ENCODE peak calls at places on chromosomes 13 and 19, in ten cellular contexts. One of them, this sample, is unnamed.
A peak's percentile ranks its signal among the peaks of the same experiment; 100 is the strongest.

GRCh38 chr19:40084948-40085347 is 5.8 kb downstream of the ZNF780A start:
- DNase-seq in neural progenitor cell: no peak
- DNase-seq in GM23248: no peak
- DNase-seq in fibroblast of lung: no peak
- DNase-seq in H1: no peak
- DNase-seq in IMR-90: no peak
- DNase-seq in OCI-LY7: no peak
- DNase-seq in PC-3: no peak
- DNase-seq in PC-9: no peak
- DNase-seq in GM23338: peak; percentile 45
- DNase-seq in this sample: no peak

GRCh38 chr19:50798116-50798942 is 8.1 kb downstream of the ACP4 start:
- DNase-seq in neural progenitor cell: no peak
- DNase-seq in PC-3: no peak
- DNase-seq in PC-9: no peak
- DNase-seq in OCI-LY7: no peak
- DNase-seq in fibroblast of lung: no peak
- DNase-seq in GM23338: no peak
- DNase-seq in IMR-90: no peak
- DNase-seq in H1: no peak
- DNase-seq in GM23248: no peak
- DNase-seq in this sample: no peak

GRCh38 chr13:56558698-56559320 is 581.9 kb upstream of the PRR20A start:
- DNase-seq in neural progenitor cell: no peak
- DNase-seq in GM23248: no peak
- DNase-seq in GM23338: no peak
- DNase-seq in PC-3: peak; percentile 13
- DNase-seq in OCI-LY7: no peak
- DNase-seq in fibroblast of lung: no peak
- DNase-seq in PC-9: no peak
- DNase-seq in H1: no peak
- DNase-seq in IMR-90: no peak
- DNase-seq in this sample: no peak

GRCh38 chr19:36686365-36687213 is 823 bp upstream of the ZNF567 start:
- DNase-seq in fibroblast of lung: no peak
- DNase-seq in H1: no peak
- DNase-seq in PC-9: no peak
- DNase-seq in IMR-90: peak; percentile 5
- DNase-seq in PC-3: peak; percentile 2
- DNase-seq in GM23338: peak; percentile 21
- DNase-seq in OCI-LY7: no peak
- DNase-seq in GM23248: peak; percentile 32
- DNase-seq in neural progenitor cell: peak; percentile 19
- DNase-seq in this sample: no peak

GRCh38 chr13:50898338-50898737 is 11.3 kb upstream of the RNASEH2B start:
- DNase-seq in PC-9: no peak
- DNase-seq in IMR-90: no peak
- DNase-seq in GM23338: no peak
- DNase-seq in fibroblast of lung: no peak
- DNase-seq in H1: no peak
- DNase-seq in OCI-LY7: peak; percentile 36
- DNase-seq in neural progenitor cell: no peak
- DNase-seq in PC-3: no peak
- DNase-seq in GM23248: no peak
- DNase-seq in this sample: no peak

GRCh38 chr19:22620401-22620800 is 13.7 kb upstream of the ZNF492 start:
- DNase-seq in PC-3: no peak
- DNase-seq in PC-9: no peak
- DNase-seq in IMR-90: no peak
- DNase-seq in GM23338: no peak
- DNase-seq in neural progenitor cell: no peak
- DNase-seq in H1: no peak
- DNase-seq in GM23248: no peak
- DNase-seq in fibroblast of lung: no peak
- DNase-seq in OCI-LY7: no peak
- DNase-seq in this sample: no peak

GRCh38 chr13:110216403-110217041 is 90.4 kb downstream of the COL4A1 start:
- DNase-seq in PC-9: no peak
- DNase-seq in IMR-90: peak; percentile 78
- DNase-seq in H1: no peak
- DNase-seq in neural progenitor cell: no peak
- DNase-seq in fibroblast of lung: peak; percentile 88
- DNase-seq in GM23338: no peak
- DNase-seq in PC-3: no peak
- DNase-seq in OCI-LY7: no peak
- DNase-seq in GM23248: peak; percentile 77
- DNase-seq in this sample: no peak

GRCh38 chr13:47661076-47661475 is 340.0 kb downstream of the SUCLA2 start:
- DNase-seq in GM23338: no peak
- DNase-seq in IMR-90: peak; percentile 85
- DNase-seq in PC-9: no peak
- DNase-seq in OCI-LY7: no peak
- DNase-seq in neural progenitor cell: no peak
- DNase-seq in H1: no peak
- DNase-seq in fibroblast of lung: peak; percentile 71
- DNase-seq in GM23248: peak; percentile 91
- DNase-seq in PC-3: peak; percentile 72
- DNase-seq in this sample: peak; percentile 44

GRCh38 chr13:85508683-85509329 is 290.4 kb downstream of the SLITRK6 start:
- DNase-seq in H1: no peak
- DNase-seq in neural progenitor cell: no peak
- DNase-seq in fibroblast of lung: peak; percentile 45
- DNase-seq in PC-9: no peak
- DNase-seq in IMR-90: no peak
- DNase-seq in PC-3: no peak
- DNase-seq in GM23338: peak; percentile 46
- DNase-seq in OCI-LY7: no peak
- DNase-seq in GM23248: no peak
- DNase-seq in this sample: peak; percentile 60
- H4K20me1 ChIP-seq in H1: no peaks in the 10 kb centered on the region
- H4K20me1 ChIP-seq in neural progenitor cell: no peaks in the 10 kb centered on the region
- H4K20me1 ChIP-seq in fibroblast of lung: no peaks in the 10 kb centered on the region
- H4K20me1 ChIP-seq in PC-9: no peaks in the 10 kb centered on the region
- H4K20me1 ChIP-seq in IMR-90: no peaks in the 10 kb centered on the region
- H4K20me1 ChIP-seq in PC-3: no peaks in the 10 kb centered on the region
- H4K20me1 ChIP-seq in GM23338: no peaks in the 10 kb centered on the region
- H4K20me1 ChIP-seq in OCI-LY7: no peaks in the 10 kb centered on the region
- H4K20me1 ChIP-seq in GM23248: no peaks in the 10 kb centered on the region
- H4K20me1 ChIP-seq in this sample: no peaks in the 10 kb centered on the region

GRCh38 chr19:49442354-49442753 is 1.0 kb upstream of the SLC17A7 start:
- DNase-seq in OCI-LY7: no peak
- DNase-seq in PC-3: peak; percentile 20
- DNase-seq in GM23248: peak; percentile 36
- DNase-seq in fibroblast of lung: no peak
- DNase-seq in GM23338: peak; percentile 86
- DNase-seq in PC-9: no peak
- DNase-seq in H1: no peak
- DNase-seq in neural progenitor cell: peak; percentile 67
- DNase-seq in IMR-90: no peak
- DNase-seq in this sample: no peak

GRCh38 chr19:49441960-49442350 is 628 bp upstream of the SLC17A7 start:
- DNase-seq in GM23248: no peak
- DNase-seq in neural progenitor cell: no peak
- DNase-seq in fibroblast of lung: no peak
- DNase-seq in H1: no peak
- DNase-seq in PC-3: no peak
- DNase-seq in OCI-LY7: no peak
- DNase-seq in GM23338: no peak
- DNase-seq in PC-9: no peak
- DNase-seq in IMR-90: no peak
- DNase-seq in this sample: no peak

GRCh38 chr19:49442793-49443365 is 1.6 kb upstream of the SLC17A7 start:
- DNase-seq in fibroblast of lung: peak; percentile 78
- DNase-seq in GM23338: peak; percentile 100
- DNase-seq in GM23248: peak; percentile 92
- DNase-seq in OCI-LY7: peak; percentile 72
- DNase-seq in neural progenitor cell: peak; percentile 99
- DNase-seq in IMR-90: peak; percentile 73
- DNase-seq in H1: peak; percentile 96
- DNase-seq in PC-3: peak; percentile 92
- DNase-seq in PC-9: peak; percentile 96
- DNase-seq in this sample: peak; percentile 86

GRCh38 chr19:49440439-49441209 is 703 bp downstream of the SLC17A7 start:
- DNase-seq in PC-9: no peak
- DNase-seq in PC-3: no peak
- DNase-seq in H1: no peak
- DNase-seq in fibroblast of lung: no peak
- DNase-seq in GM23338: no peak
- DNase-seq in neural progenitor cell: no peak
- DNase-seq in OCI-LY7: no peak
- DNase-seq in GM23248: no peak
- DNase-seq in IMR-90: no peak
- DNase-seq in this sample: no peak

DNA sequence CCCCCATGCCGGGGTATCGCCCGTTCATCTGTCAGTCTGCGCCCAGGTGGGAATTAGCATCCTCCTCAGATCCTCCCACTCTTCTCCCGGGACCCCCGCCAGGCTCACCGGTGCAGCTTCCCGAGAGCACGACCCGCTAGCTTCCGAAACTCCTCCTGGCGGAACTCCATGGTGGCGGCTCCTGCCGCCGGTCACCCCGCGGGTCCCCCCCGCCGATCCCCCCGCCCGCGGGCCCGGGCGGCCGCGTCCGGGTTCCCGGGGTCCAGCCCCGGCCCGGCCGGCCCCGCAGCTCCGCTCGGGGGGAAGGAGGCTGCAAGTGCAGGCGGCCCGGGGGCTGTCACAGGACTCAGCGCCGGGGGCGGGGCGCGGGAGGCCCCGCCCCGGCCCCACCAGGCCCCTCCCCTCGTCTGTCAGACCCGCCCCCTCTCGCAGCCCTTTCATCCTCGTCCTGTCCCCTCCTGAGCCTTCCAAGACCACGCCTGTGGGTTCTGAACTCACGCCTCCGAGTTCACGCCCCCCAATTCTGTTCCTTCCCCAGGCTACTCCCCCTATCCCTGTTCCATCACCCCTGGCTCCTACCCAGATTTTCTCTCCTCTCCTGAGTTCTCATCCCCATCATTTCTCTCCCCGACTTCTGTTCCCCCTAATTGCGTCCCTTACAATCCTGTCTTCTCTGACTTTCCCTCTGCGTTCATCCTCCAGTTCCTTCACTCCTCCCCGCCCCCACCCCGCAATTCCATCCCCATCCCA is at the start of gene SLC17A7:
- DNase-seq in H1: no peak
- DNase-seq in GM23248: peak; percentile 45
- DNase-seq in PC-9: no peak
- DNase-seq in neural progenitor cell: peak; percentile 86
- DNase-seq in fibroblast of lung: no peak
- DNase-seq in IMR-90: no peak
- DNase-seq in OCI-LY7: peak; percentile 45
- DNase-seq in GM23338: peak; percentile 90
- DNase-seq in PC-3: peak; percentile 40
- DNase-seq in this sample: no peak
- H3K4me3 ChIP-seq in H1: peak within 1 kb of the TSS; percentile 57
- H3K4me3 ChIP-seq in GM23248: peak within 1 kb of the TSS; percentile 82
- H3K4me3 ChIP-seq in PC-9: peak within 1 kb of the TSS; percentile 83
- H3K4me3 ChIP-seq in neural progenitor cell: peak within 1 kb of the TSS; percentile 43
- H3K4me3 ChIP-seq in fibroblast of lung: no peak within 1 kb of the TSS
- H3K4me3 ChIP-seq in IMR-90: no peak within 1 kb of the TSS
- H3K4me3 ChIP-seq in OCI-LY7: peak within 1 kb of the TSS; percentile 71
- H3K4me3 ChIP-seq in GM23338: peak within 1 kb of the TSS; percentile 61
- H3K4me3 ChIP-seq in PC-3: peak within 1 kb of the TSS; percentile 87
- H3K4me3 ChIP-seq in this sample: peak within 1 kb of the TSS; percentile 18

DNA sequence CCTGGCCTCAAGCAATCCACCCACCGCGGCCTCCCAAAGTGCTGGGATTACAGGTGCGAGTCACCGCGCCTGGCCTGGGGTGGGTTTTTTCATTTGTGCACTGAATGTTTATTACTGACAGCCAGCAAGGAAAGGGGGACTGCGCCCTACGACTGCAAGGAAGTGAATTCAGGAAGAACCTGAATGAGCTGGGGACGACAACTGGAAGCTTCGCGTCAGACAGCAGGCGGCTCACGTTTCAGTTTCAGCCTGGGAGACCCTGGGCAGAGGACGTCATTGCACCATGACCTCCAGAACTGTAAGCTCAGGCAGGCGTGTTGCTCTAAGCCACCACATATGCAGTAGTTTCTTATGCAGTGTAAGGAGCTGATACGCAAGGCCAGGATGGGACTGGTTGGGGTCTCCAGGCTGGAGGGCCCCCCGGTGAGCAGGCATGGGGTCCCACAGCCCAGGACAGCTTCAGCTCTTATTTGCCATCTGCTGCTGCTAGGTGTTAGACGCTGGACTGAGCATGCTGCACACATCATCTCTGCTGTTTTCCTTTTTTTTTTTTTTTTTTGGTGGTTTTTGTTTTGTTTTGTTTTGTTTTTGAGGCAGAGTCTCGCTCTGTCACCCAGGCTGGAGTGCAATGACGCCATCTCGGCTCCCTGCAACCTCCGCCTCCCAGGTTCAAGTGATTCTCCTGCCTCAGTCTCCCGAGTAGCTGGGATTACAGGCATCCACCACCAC is 66.6 kb downstream of the GADD45B start:
- DNase-seq in neural progenitor cell: no peak
- DNase-seq in GM23338: peak; percentile 69
- DNase-seq in PC-9: peak; percentile 57
- DNase-seq in PC-3: no peak
- DNase-seq in OCI-LY7: no peak
- DNase-seq in fibroblast of lung: peak; percentile 51
- DNase-seq in GM23248: no peak
- DNase-seq in H1: no peak
- DNase-seq in IMR-90: peak; percentile 71
- DNase-seq in this sample: no peak
- H4K20me1 ChIP-seq in neural progenitor cell: peaks cover 18% of the 10 kb centered on the region
- H4K20me1 ChIP-seq in GM23338: no peaks in the 10 kb centered on the region
- H4K20me1 ChIP-seq in PC-9: no peaks in the 10 kb centered on the region
- H4K20me1 ChIP-seq in PC-3: no peaks in the 10 kb centered on the region
- H4K20me1 ChIP-seq in OCI-LY7: no peaks in the 10 kb centered on the region
- H4K20me1 ChIP-seq in fibroblast of lung: no peaks in the 10 kb centered on the region
- H4K20me1 ChIP-seq in GM23248: no peaks in the 10 kb centered on the region
- H4K20me1 ChIP-seq in H1: no peaks in the 10 kb centered on the region
- H4K20me1 ChIP-seq in IMR-90: no peaks in the 10 kb centered on the region
- H4K20me1 ChIP-seq in this sample: no peaks in the 10 kb centered on the region

GRCh38 chr19:55158848-55159793 is 1.6 kb upstream of the TNNI3 start:
- DNase-seq in OCI-LY7: no peak
- DNase-seq in GM23338: no peak
- DNase-seq in neural progenitor cell: no peak
- DNase-seq in fibroblast of lung: no peak
- DNase-seq in IMR-90: no peak
- DNase-seq in PC-3: peak; percentile 55
- DNase-seq in GM23248: peak; percentile 60
- DNase-seq in H1: no peak
- DNase-seq in PC-9: peak; percentile 85
- DNase-seq in this sample: no peak

GRCh38 chr19:55161571-55162322 is 4.2 kb upstream of the TNNI3 start:
- DNase-seq in GM23248: no peak
- DNase-seq in PC-3: no peak
- DNase-seq in PC-9: no peak
- DNase-seq in neural progenitor cell: no peak
- DNase-seq in IMR-90: no peak
- DNase-seq in OCI-LY7: no peak
- DNase-seq in fibroblast of lung: no peak
- DNase-seq in GM23338: peak; percentile 70
- DNase-seq in H1: no peak
- DNase-seq in this sample: no peak

GRCh38 chr19:55160986-55161365 is 3.4 kb upstream of the TNNI3 start:
- DNase-seq in neural progenitor cell: no peak
- DNase-seq in IMR-90: no peak
- DNase-seq in OCI-LY7: no peak
- DNase-seq in GM23338: no peak
- DNase-seq in H1: no peak
- DNase-seq in GM23248: no peak
- DNase-seq in fibroblast of lung: no peak
- DNase-seq in PC-3: no peak
- DNase-seq in PC-9: no peak
- DNase-seq in this sample: no peak

GRCh38 chr19:55158423-55158822 is 891 bp upstream of the TNNI3 start:
- DNase-seq in fibroblast of lung: no peak
- DNase-seq in IMR-90: no peak
- DNase-seq in neural progenitor cell: no peak
- DNase-seq in GM23338: no peak
- DNase-seq in OCI-LY7: no peak
- DNase-seq in PC-9: no peak
- DNase-seq in PC-3: no peak
- DNase-seq in H1: no peak
- DNase-seq in GM23248: no peak
- DNase-seq in this sample: no peak

GRCh38 chr19:55160128-55160985 is 2.8 kb upstream of the TNNI3 start:
- DNase-seq in GM23248: peak; percentile 96
- DNase-seq in PC-9: peak; percentile 98
- DNase-seq in fibroblast of lung: peak; percentile 51
- DNase-seq in neural progenitor cell: peak; percentile 97
- DNase-seq in PC-3: peak; percentile 99
- DNase-seq in H1: peak; percentile 96
- DNase-seq in IMR-90: peak; percentile 67
- DNase-seq in GM23338: peak; percentile 100
- DNase-seq in OCI-LY7: peak; percentile 95
- DNase-seq in this sample: peak; percentile 83
- H3K4me3 ChIP-seq in GM23248: no peak overlapping the region
- H3K4me3 ChIP-seq in PC-9: no peak overlapping the region
- H3K4me3 ChIP-seq in fibroblast of lung: no peak overlapping the region
- H3K4me3 ChIP-seq in neural progenitor cell: no peak overlapping the region
- H3K4me3 ChIP-seq in PC-3: no peak overlapping the region
- H3K4me3 ChIP-seq in H1: peak overlapping the region; percentile 65
- H3K4me3 ChIP-seq in IMR-90: no peak overlapping the region
- H3K4me3 ChIP-seq in GM23338: peak overlapping the region; percentile 56
- H3K4me3 ChIP-seq in OCI-LY7: peak overlapping the region; percentile 22
- H3K4me3 ChIP-seq in this sample: no peak overlapping the region

This sample was measured in mammary epithelial cell.